ENCODE peak calls at places on chromosomes 11 and 22, in four cellular contexts. C, U, Z and R are unnamed samples.

GRCh38 chr11:123653997-123654565 is 343 bp downstream of the SCN3B start:
- DNase-seq in C (peak), U (no peak), Z (peak), R (peak)

GRCh38 chr11:129625930-129626329 is 189.7 kb upstream of the TMEM45B start:
- DNase-seq in C (no peak), U (no peak), Z (no peak), R (no peak)

GRCh38 chr22:27804683-27805297 is 3.2 kb upstream of the MN1 start:
- DNase-seq in C (peak), U (no peak), Z (peak), R (peak)

GRCh38 chr11:14503023-14503422 is 3.4 kb upstream of the COPB1 start:
- DNase-seq in C (no peak), U (no peak), Z (no peak), R (peak)

GRCh38 chr22:21022955-21023614 is 8.1 kb downstream of the P2RX6 start:
- DNase-seq in C (no peak), U (no peak), Z (no peak), R (peak)

GRCh38 chr11:94302806-94303205 is 1.6 kb upstream of the IZUMO1R start:
- DNase-seq in C (no peak), U (no peak), Z (no peak), R (peak)

GRCh38 chr11:88420165-88420781 is 82.7 kb upstream of the CTSC start:
- DNase-seq in C (peak), U (no peak), Z (no peak), R (no peak)

GRCh38 chr22:24688294-24688693 is 85.3 kb downstream of the GGT1 start:
- DNase-seq in C (no peak), U (no peak), Z (no peak), R (no peak)

GRCh38 chr11:126061707-126062678 is 673 bp downstream of the CDON start:
- DNase-seq in C (peak), U (no peak), Z (peak), R (peak)

GRCh38 chr11:18229501-18229900 is 7.1 kb downstream of the SAA4 start:
- DNase-seq in C (no peak), U (no peak), Z (no peak), R (no peak)

GRCh38 chr11:1181858-1182535 is 24.2 kb downstream of the MUC5AC start:
- DNase-seq in C (no peak), U (no peak), Z (no peak), R (no peak)

GRCh38 chr11:84036664-84037194 is 750.6 kb upstream of the CCDC90B start:
- DNase-seq in C (no peak), U (no peak), Z (no peak), R (no peak)

GRCh38 chr11:8776209-8776608 is 93.6 kb downstream of the RPL27A start:
- DNase-seq in C (no peak), U (no peak), Z (no peak), R (no peak)

GRCh38 chr11:71574418-71574817 is 8.3 kb downstream of the KRTAP5-11 start:
- DNase-seq in C (no peak), U (no peak), Z (no peak), R (no peak)

GRCh38 chr22:35630387-35630793 is 13.3 kb upstream of the MB start:
- DNase-seq in C (no peak), U (no peak), Z (no peak), R (no peak)

GRCh38 chr11:129992161-129992944 is 10.3 kb downstream of the PRDM10 start:
- DNase-seq in C (no peak), U (peak), Z (no peak), R (peak)

GRCh38 chr11:63993100-63993499 is 6.9 kb downstream of the OTUB1 start:
- DNase-seq in C (no peak), U (no peak), Z (no peak), R (no peak)

GRCh38 chr11:14424096-14424495 is 65.1 kb upstream of the RRAS2 start:
- DNase-seq in C (no peak), U (no peak), Z (no peak), R (no peak)

GRCh38 chr11:14418801-14419417 is 59.9 kb upstream of the RRAS2 start:
- DNase-seq in C (no peak), U (no peak), Z (no peak), R (peak)

GRCh38 chr11:127925430-127925829 is 661.9 kb downstream of the ETS1 start:
- DNase-seq in C (no peak), U (no peak), Z (no peak), R (no peak)

GRCh38 chr11:45079943-45080719 is 66.3 kb upstream of the PRDM11 start:
- DNase-seq in C (no peak), U (no peak), Z (no peak), R (peak)

GRCh38 chr11:130528862-130529261 is 80.4 kb downstream of the ADAMTS15 start:
- DNase-seq in C (no peak), U (no peak), Z (no peak), R (no peak)

GRCh38 chr11:111932605-111932938 is 4.6 kb upstream of the DIXDC1 start:
- DNase-seq in C (no peak), U (no peak), Z (no peak), R (no peak)

GRCh38 chr22:22894740-22895731 is 7.4 kb downstream of the IGLL5 start:
- DNase-seq in C (no peak), U (no peak), Z (no peak), R (no peak)

GRCh38 chr11:95586681-95587080 is 202.9 kb downstream of the FAM76B start:
- DNase-seq in C (no peak), U (no peak), Z (no peak), R (no peak)

GRCh38 chr22:19719055-19719482 is 4.3 kb upstream of the GP1BB start:
- DNase-seq in C (peak), U (no peak), Z (no peak), R (peak)

GRCh38 chr22:28243539-28243938 is 324.5 kb upstream of the PITPNB start:
- DNase-seq in C (no peak), U (no peak), Z (no peak), R (no peak)

GRCh38 chr11:71372693-71373657 is 75.2 kb downstream of the DHCR7 start:
- DNase-seq in C (no peak), U (no peak), Z (no peak), R (peak)

GRCh38 chr11:72229336-72229924 is 4.9 kb downstream of the INPPL1 start:
- DNase-seq in C (no peak), U (peak), Z (peak), R (peak)

GRCh38 chr11:120710354-120711187 is 199.0 kb downstream of the GRIK4 start:
- DNase-seq in C (no peak), U (peak), Z (peak), R (peak)